ENCODE peak calls at places on chromosomes 1 and 21, in five cellular contexts. U, I, X, E and G are unnamed samples.

GRCh38 chr1:93533677-93534076 is 85.8 kb downstream of the FNBP1L start:
- DNase-seq in U (no peak), I (no peak), X (no peak), E (no peak), G (no peak)

GRCh38 chr1:11132571-11133293 is 33.1 kb upstream of the EXOSC10 start:
- DNase-seq in U (no peak), I (no peak), X (no peak), E (no peak), G (no peak)

GRCh38 chr1:66349277-66349676 is 184.7 kb upstream of the SGIP1 start:
- DNase-seq in U (no peak), I (no peak), X (no peak), E (no peak), G (no peak)

GRCh38 chr1:41073971-41074370 is 52.4 kb upstream of the SLFNL1 start:
- DNase-seq in U (no peak), I (no peak), X (no peak), E (no peak), G (no peak)

GRCh38 chr21:42003051-42003461 is 7.1 kb downstream of the ZBTB21 start:
- DNase-seq in U (no peak), I (no peak), X (no peak), E (no peak), G (no peak)

GRCh38 chr1:16992675-16993074 is 12.3 kb upstream of the MFAP2 start:
- DNase-seq in U (no peak), I (no peak), X (no peak), E (no peak), G (no peak)

GRCh38 chr1:225418059-225418458 is 9.8 kb downstream of the LBR start:
- DNase-seq in U (no peak), I (no peak), X (no peak), E (no peak), G (no peak)

GRCh38 chr1:51660570-51660969 is 43.7 kb downstream of the OSBPL9 start:
- DNase-seq in U (no peak), I (no peak), X (no peak), E (no peak), G (no peak)

GRCh38 chr21:44363278-44363677 is 9.9 kb downstream of the TRPM2 start:
- DNase-seq in U (no peak), I (no peak), X (no peak), E (no peak), G (no peak)

GRCh38 chr21:31924548-31924947 is 51.7 kb downstream of the HUNK start:
- DNase-seq in U (no peak), I (no peak), X (no peak), E (no peak), G (no peak)

GRCh38 chr1:94434339-94435092 is 16.3 kb downstream of the ABCD3 start:
- DNase-seq in U (no peak), I (no peak), X (no peak), E (no peak), G (no peak)

GRCh38 chr1:24491577-24492360 is 10.9 kb upstream of the RCAN3 start:
- DNase-seq in U (no peak), I (no peak), X (no peak), E (no peak), G (no peak)

GRCh38 chr1:161505892-161506173 is 576 bp downstream of the FCGR2A start:
- DNase-seq in U (no peak), I (no peak), X (no peak), E (no peak), G (no peak)

GRCh38 chr1:202230061-202230938 is 36.7 kb downstream of the LGR6 start:
- DNase-seq in U (no peak), I (no peak), X (no peak), E (no peak), G (no peak)

GRCh38 chr1:225460737-225461532 is 33.1 kb upstream of the LBR start:
- DNase-seq in U (no peak), I (no peak), X (no peak), E (no peak), G (no peak)

GRCh38 chr1:31413405-31414005 is 492 bp downstream of the SERINC2 start:
- DNase-seq in U (peak), I (peak), X (peak), E (no peak), G (peak)

GRCh38 chr1:165287781-165288180 is 68.7 kb downstream of the LMX1A start:
- DNase-seq in U (no peak), I (no peak), X (no peak), E (no peak), G (no peak)

GRCh38 chr1:54045487-54045886 is 7.5 kb downstream of the TMEM59 start:
- DNase-seq in U (no peak), I (no peak), X (no peak), E (no peak), G (no peak)

GRCh38 chr1:212401042-212401441 is 13.6 kb downstream of the PACC1 start:
- DNase-seq in U (no peak), I (no peak), X (no peak), E (no peak), G (no peak)

GRCh38 chr1:230189276-230190183 is 122.5 kb downstream of the GALNT2 start:
- DNase-seq in U (no peak), I (no peak), X (no peak), E (no peak), G (no peak)

GRCh38 chr21:38349111-38349746 is 92.4 kb downstream of the KCNJ15 start:
- DNase-seq in U (no peak), I (no peak), X (no peak), E (no peak), G (no peak)

GRCh38 chr1:166597516-166597915 is 241.8 kb upstream of the POGK start:
- DNase-seq in U (no peak), I (no peak), X (no peak), E (no peak), G (no peak)

GRCh38 chr1:1318131-1318652 is 6.3 kb downstream of the INTS11 start:
- DNase-seq in U (no peak), I (peak), X (peak), E (peak), G (peak)

GRCh38 chr1:53410100-53410541 is 49.1 kb upstream of the DMRTB1 start:
- DNase-seq in U (no peak), I (no peak), X (no peak), E (no peak), G (peak)

GRCh38 chr1:155134858-155135415 is 715 bp upstream of the SLC50A1 start:
- DNase-seq in U (peak), I (peak), X (peak), E (peak), G (peak)

GRCh38 chr1:36835017-36835695 is 199.2 kb downstream of the GRIK3 start:
- DNase-seq in U (no peak), I (no peak), X (no peak), E (no peak), G (no peak)

GRCh38 chr1:234963180-234963903 is 165.3 kb downstream of the TOMM20 start:
- DNase-seq in U (no peak), I (peak), X (peak), E (peak), G (peak)

GRCh38 chr1:66533804-66534745 is at the start of gene SGIP1:
- DNase-seq in U (peak), I (peak), X (peak), E (no peak), G (peak)

GRCh38 chr1:115654663-115655306 is 13.0 kb downstream of the VANGL1 start:
- DNase-seq in U (no peak), I (no peak), X (peak), E (no peak), G (peak)

GRCh38 chr1:193310569-193310968 is 124.2 kb upstream of the B3GALT2 start:
- DNase-seq in U (no peak), I (peak), X (no peak), E (no peak), G (no peak)

GRCh38 chr21:43758132-43758619 is 17.9 kb downstream of the CSTB start:
- DNase-seq in U (no peak), I (no peak), X (peak), E (no peak), G (no peak)

GRCh38 chr1:226548281-226549093 is at the start of gene STUM:
- DNase-seq in U (peak), I (peak), X (peak), E (no peak), G (no peak)

GRCh38 chr1:85372683-85373446 is 92.1 kb downstream of the DDAH1 start:
- DNase-seq in U (no peak), I (no peak), X (no peak), E (no peak), G (no peak)

GRCh38 chr1:85375422-85375934 is 89.5 kb downstream of the DDAH1 start:
- DNase-seq in U (no peak), I (no peak), X (no peak), E (no peak), G (no peak)

GRCh38 chr1:85371021-85371420 is 93.9 kb downstream of the DDAH1 start:
- DNase-seq in U (no peak), I (no peak), X (no peak), E (no peak), G (no peak)

GRCh38 chr1:85378526-85378925 is 86.4 kb downstream of the DDAH1 start:
- DNase-seq in U (no peak), I (no peak), X (no peak), E (no peak), G (no peak)

DNA sequence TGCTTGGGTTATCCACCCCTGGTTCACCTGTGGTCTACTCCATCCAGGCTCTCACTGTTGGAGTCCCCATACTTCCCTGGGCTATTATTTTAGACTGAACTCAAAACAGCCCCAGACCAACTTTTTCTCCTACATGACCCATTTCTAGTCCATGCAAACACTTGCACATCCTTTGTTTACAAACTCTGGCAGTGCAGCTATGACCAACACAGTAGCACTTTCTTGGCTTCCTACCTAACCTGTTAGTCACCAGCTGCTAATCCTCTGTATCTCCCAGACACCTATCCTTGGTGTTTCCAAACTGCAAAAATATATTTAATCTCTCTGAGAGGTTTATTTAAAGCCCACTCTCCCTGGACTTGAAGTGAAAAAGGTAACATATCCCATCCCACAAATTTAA is 90.8 kb downstream of the DDAH1 start:
- DNase-seq in U (no peak), I (no peak), X (peak), E (no peak), G (peak)
- H3K4me3 ChIP-seq in U (no peak), I (no peak), X (no peak), E (no peak), G (no peak)

DNA sequence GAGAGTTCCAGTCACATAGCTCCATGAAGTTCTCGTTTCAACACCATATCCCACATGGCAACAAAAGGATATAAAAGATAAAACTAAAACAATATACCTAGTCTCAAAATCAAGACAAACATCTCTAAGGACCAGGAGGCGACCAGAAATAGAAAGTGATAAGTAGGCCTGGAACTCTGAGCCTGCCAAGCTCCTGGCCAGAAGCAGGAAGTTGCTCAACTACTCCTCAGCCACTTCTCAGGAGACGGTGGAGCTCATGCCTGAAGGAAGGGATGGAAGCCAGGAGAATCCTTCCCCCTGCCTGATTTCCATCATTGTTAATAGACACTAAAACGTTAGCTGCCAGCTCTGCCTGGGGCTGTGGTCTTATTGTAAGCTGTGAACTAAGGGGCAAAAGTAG is 94.7 kb downstream of the DISP1 start:
- DNase-seq in U (no peak), I (no peak), X (no peak), E (no peak), G (no peak)
- H3K4me3 ChIP-seq in U (no peak), I (no peak), X (no peak), E (no peak), G (no peak)

GRCh38 chr1:55275976-55276375 is 60.8 kb upstream of the USP24 start:
- DNase-seq in U (no peak), I (no peak), X (no peak), E (no peak), G (no peak)

GRCh38 chr1:55279627-55280026 is 64.5 kb upstream of the USP24 start:
- DNase-seq in U (no peak), I (no peak), X (no peak), E (no peak), G (no peak)

GRCh38 chr1:55276671-55277376 is 61.7 kb upstream of the USP24 start:
- DNase-seq in U (no peak), I (no peak), X (no peak), E (no peak), G (no peak)

GRCh38 chr1:55278378-55278777 is 63.2 kb upstream of the USP24 start:
- DNase-seq in U (no peak), I (no peak), X (no peak), E (no peak), G (no peak)

DNA sequence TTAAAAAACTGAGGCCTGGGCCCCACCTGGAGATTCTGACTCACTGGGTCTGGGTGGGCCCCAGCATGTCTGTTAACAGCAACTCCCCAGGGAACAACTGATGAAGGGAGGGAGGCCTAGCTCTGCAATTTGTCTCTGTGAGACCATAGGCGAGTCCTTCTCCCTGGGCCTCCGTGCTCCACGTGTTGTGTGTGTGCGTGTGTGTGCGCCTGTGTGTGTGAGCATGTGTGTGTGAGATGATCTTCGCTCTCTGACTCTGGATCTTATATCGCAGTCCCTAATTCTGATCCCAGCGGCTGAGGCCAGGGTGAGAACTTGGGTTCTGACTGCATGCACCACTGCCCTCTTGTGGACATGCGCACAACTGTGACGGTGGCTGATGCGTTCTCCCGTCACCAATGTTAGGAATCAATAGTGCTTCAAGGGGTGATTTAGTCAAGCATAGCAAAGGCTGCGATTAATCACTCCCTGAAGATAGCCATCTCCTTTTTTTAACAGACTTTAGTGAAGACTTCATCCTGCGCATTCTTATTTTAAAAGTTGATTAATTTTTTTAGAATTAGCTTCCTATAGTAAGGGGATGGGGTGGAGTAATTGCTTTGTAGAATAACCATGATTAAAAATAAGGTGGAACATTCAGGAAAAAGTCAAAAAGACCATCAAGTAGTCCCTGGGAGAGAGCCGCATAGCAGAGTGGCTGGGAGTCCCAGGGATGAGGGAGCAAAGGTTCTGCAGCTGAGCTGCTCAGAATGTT is 62.4 kb upstream of the USP24 start:
- DNase-seq in U (peak), I (peak), X (peak), E (peak), G (peak)
- H3K4me3 ChIP-seq in U (no peak), I (no peak), X (no peak), E (no peak), G (no peak)

GRCh38 chr1:176206961-176207902 is at the start of gene COP1:
- DNase-seq in U (peak), I (peak), X (peak), E (peak), G (peak)

GRCh38 chr1:176208034-176208433 is 948 bp upstream of the COP1 start:
- DNase-seq in U (no peak), I (no peak), X (no peak), E (no peak), G (no peak)

GRCh38 chr1:176206006-176206960 is 803 bp downstream of the COP1 start:
- DNase-seq in U (peak), I (peak), X (peak), E (no peak), G (no peak)

GRCh38 chr1:176216031-176216430 is 8.9 kb upstream of the COP1 start:
- DNase-seq in U (no peak), I (no peak), X (no peak), E (no peak), G (no peak)

GRCh38 chr1:176211395-176212165 is 4.5 kb upstream of the COP1 start:
- DNase-seq in U (no peak), I (peak), X (no peak), E (no peak), G (no peak)
- H3K4me3 ChIP-seq in U (no peak), I (no peak), X (no peak), E (no peak), G (no peak)

GRCh38 chr1:236067854-236068454 is 3.1 kb upstream of the NID1 start:
- DNase-seq in U (no peak), I (no peak), X (no peak), E (no peak), G (peak)
- H3K4me3 ChIP-seq in U (no peak), I (no peak), X (no peak), E (no peak), G (no peak)